ENCODE peak calls at places on chromosome 15, in four cellular contexts. E is mucosa of descending colon, O is K562, N is SK-N-SH. Y is an unnamed sample.

GRCh38 chr15:39556461-39556860 is 24.4 kb upstream of the THBS1 start:
- DNase-seq in O (no peak), N (no peak), E (no peak), Y (no peak)

GRCh38 chr15:47349179-47349578 is 368.1 kb upstream of the SEMA6D start:
- DNase-seq in O (no peak), N (peak; percentile 27), E (no peak), Y (no peak)

GRCh38 chr15:56763496-56763895 is 30.2 kb upstream of the ZNF280D start:
- DNase-seq in O (no peak), N (no peak), E (no peak), Y (no peak)

GRCh38 chr15:71713191-71713798 is 97.1 kb upstream of the NR2E3 start:
- DNase-seq in O (no peak), N (no peak), E (no peak), Y (no peak)

GRCh38 chr15:57747206-57747605 is 40.7 kb downstream of the POLR2M start:
- DNase-seq in E (no peak), O (peak; percentile 33), N (no peak), Y (no peak)

GRCh38 chr15:74470631-74471396 is 9.9 kb upstream of the UBL7 start:
- DNase-seq in E (no peak), N (no peak), O (no peak), Y (no peak)

GRCh38 chr15:101250331-101250730 is 1.5 kb downstream of the CHSY1 start:
- DNase-seq in E (no peak), O (no peak), N (no peak), Y (no peak)

GRCh38 chr15:79606831-79607355 is 174.8 kb downstream of the MINAR1 start:
- DNase-seq in N (no peak), E (no peak), O (no peak), Y (no peak)

GRCh38 chr15:68241088-68241935 is 11.8 kb upstream of the CLN6 start:
- DNase-seq in E (no peak), O (no peak), N (no peak), Y (no peak)

GRCh38 chr15:75353604-75354003 is 6.8 kb downstream of the NEIL1 start:
- DNase-seq in N (no peak), O (no peak), E (no peak), Y (no peak)

GRCh38 chr15:63322541-63322940 is 45.1 kb downstream of the APH1B start:
- DNase-seq in E (no peak), N (peak; percentile 75), O (no peak), Y (peak; percentile 38)

GRCh38 chr15:70098461-70099166 is 897 bp upstream of the TLE3 start:
- DNase-seq in E (peak; percentile 83), N (peak; percentile 57), O (peak; percentile 44), Y (no peak)

GRCh38 chr15:92979011-92979701 is 79.0 kb downstream of the CHD2 start:
- DNase-seq in N (no peak), E (no peak), O (no peak), Y (no peak)

GRCh38 chr15:42270551-42270950 is 2.5 kb upstream of the GANC start:
- DNase-seq in E (no peak), N (no peak), O (no peak), Y (no peak)
- H3K4me3 ChIP-seq in E (no peak overlapping the region), N (no peak overlapping the region), O (no peak overlapping the region), Y (no peak overlapping the region)

DNA sequence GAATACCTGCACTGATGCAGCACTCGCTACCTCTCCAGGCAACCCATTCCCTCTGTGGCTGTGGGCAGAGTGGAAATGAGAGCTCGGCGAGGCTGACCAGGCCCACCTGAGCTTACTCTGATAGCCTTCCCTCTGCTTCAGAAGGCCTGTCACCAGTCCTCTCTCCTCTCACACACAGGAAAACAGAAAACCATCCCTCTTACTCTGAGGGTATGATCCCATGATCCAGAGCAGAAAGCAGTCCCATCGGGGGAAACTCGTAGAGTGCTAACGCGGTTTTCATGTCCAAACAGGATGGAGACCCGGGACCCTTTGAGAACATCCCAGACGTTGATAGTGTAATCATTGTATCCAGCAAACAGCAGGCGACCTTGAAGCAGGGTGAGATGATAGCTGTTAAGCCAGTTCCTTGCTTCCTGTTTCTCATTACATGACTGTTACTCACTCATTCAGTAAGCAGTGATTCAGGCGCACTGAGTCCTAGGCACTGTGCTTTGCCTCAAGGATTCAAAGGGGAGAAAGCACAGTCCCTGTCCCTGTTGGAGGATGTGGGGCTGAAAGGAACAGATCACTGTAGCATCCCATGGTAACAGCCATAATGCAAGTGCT is 11.8 kb upstream of the BCL2L10 start:
- DNase-seq in O (no peak), N (no peak), E (no peak), Y (no peak)
- TF ChIP-seq CTCF in O (no peak), N (no peak), E (no peak), Y (no peak)

GRCh38 chr15:45719490-45719889 is 84.7 kb downstream of the SQOR start:
- DNase-seq in E (no peak), N (no peak), O (no peak), Y (no peak)
- H3K9me3 ChIP-seq in E (no peaks in the 10 kb centered on the region), N (no peaks in the 10 kb centered on the region), O (no peaks in the 10 kb centered on the region), Y (no peaks in the 10 kb centered on the region)

GRCh38 chr15:60383008-60383694 is 14.6 kb downstream of the ANXA2 start:
- DNase-seq in E (no peak), N (no peak), O (no peak), Y (no peak)

GRCh38 chr15:60384526-60385127 is 13.2 kb downstream of the ANXA2 start:
- DNase-seq in N (no peak), O (no peak), E (no peak), Y (no peak)

GRCh38 chr15:60387321-60387720 is 10.5 kb downstream of the ANXA2 start:
- DNase-seq in O (no peak), N (no peak), E (no peak), Y (no peak)

GRCh38 chr15:60384052-60384451 is 13.7 kb downstream of the ANXA2 start:
- DNase-seq in O (no peak), N (no peak), E (no peak), Y (no peak)

DNA sequence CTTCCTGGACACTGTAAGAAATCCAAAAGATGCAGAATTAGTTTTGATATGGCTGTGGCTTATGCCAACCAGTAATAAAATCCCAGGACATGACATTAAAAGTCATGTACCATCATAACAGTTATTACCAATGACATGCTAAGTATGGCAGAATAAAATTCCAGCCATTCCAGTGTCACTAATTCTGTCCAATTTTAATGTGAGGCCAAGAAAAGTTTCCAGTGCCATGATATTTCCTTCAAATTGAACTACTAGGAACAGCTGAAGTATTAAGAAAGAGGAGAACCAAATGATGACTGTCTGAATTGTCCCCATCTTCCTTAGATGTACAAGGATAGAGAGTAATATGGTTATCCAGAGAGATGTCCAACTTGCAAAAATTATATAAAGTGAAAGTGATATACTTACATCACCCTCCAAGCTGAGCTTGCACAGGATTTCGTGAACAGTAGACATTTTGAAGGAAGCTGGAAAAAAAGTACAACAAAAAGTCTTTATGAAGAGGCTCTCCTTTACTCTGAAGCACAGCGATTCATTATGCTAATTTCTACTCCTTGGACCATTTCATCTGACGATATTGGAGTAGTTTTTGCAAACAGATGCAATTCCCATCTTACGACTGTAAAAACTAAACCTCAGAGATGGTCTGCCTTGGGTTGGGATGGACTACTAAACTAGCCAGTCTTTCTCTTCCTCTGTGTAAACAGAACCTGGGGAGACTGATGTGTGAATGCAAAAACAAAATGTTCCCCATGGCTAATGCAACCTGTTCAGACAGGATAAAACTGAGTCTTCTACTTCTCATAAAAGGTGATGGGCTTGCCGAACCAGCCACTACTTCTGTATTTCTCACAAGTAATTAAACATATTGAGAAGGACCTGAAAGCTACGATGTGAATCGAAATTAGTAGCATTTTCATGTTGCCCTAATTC is 11.9 kb downstream of the ANXA2 start:
- DNase-seq in E (no peak), O (no peak), N (no peak), Y (no peak)
- H3K4me3 ChIP-seq in E (no peak overlapping the region), O (no peak overlapping the region), N (no peak overlapping the region), Y (no peak overlapping the region)

GRCh38 chr15:32656091-32656860 is 14.8 kb downstream of the SCG5 start:
- DNase-seq in N (no peak), E (no peak), O (no peak), Y (no peak)

GRCh38 chr15:32657941-32658340 is 16.4 kb downstream of the SCG5 start:
- DNase-seq in E (no peak), O (peak; percentile 74), N (no peak), Y (no peak)

GRCh38 chr15:32659340-32659831 is 17.9 kb downstream of the SCG5 start:
- DNase-seq in N (peak; percentile 31), E (no peak), O (no peak), Y (no peak)

GRCh38 chr15:32652178-32652577 is 10.7 kb downstream of the SCG5 start:
- DNase-seq in N (no peak), E (no peak), O (no peak), Y (no peak)

GRCh38 chr15:32657198-32657886 is 15.8 kb downstream of the SCG5 start:
- DNase-seq in E (no peak), N (no peak), O (no peak), Y (no peak)
- TF ChIP-seq CTCF in E (no peak), N (peak; percentile 26), O (peak; percentile 14), Y (no peak)

DNA sequence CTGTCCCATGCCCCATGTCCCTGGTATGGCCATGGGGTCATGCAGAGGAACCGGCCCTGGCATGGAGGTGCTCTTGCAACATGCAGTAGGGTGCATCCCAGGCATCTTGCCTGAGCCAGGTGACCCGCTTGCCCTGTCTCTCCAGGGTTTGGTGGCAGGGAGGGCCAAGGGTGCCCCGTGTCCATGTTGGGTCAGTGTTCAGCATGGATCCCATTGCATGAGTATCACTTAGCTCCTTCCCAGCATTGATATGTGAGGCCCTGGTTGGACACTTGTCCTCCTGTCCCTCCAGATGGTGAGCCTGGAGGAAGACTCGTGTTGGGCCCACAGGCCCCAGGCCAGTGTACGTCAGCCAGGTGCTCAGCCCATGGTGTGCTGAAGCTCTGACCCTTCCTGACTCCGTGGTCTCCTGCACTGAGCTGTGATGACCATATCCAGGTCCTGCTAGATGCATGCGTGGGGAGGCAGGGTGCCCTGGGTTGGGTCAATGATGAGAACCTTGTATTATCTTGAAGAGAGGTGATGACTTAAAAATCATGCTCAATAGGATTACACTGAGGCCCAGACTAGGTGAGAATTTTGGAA is 205.0 kb downstream of the UBE3A start:
- DNase-seq in O (no peak), E (no peak), N (no peak), Y (no peak)
- H3K9me3 ChIP-seq in O (no peaks in the 10 kb centered on the region), E (peaks cover 95% of the 10 kb centered on the region), N (no peaks in the 10 kb centered on the region), Y (peaks cover 25% of the 10 kb centered on the region)

GRCh38 chr15:65829150-65829764 is 37.2 kb upstream of the DENND4A start:
- DNase-seq in N (peak; percentile 44), O (peak; percentile 40), E (no peak), Y (no peak)
- H3K4me3 ChIP-seq in N (no peak overlapping the region), O (no peak overlapping the region), E (no peak overlapping the region), Y (no peak overlapping the region)